ENCODE peak calls at places on chromosomes 7 and 10, in four cellular contexts. One of them, this sample, is unnamed.

GRCh38 chr10:77638766-77639101 is 1.1 kb upstream of the KCNMA1 start:
- DNase-seq in heart right ventricle: no peak
- DNase-seq in CD4-positive, CD25-positive, alpha-beta regulatory T cell: no peak
- DNase-seq in brain microvascular endothelial cell: no peak
- DNase-seq in this sample: no peak

GRCh38 chr7:106779877-106780276 is 85.2 kb upstream of the PIK3CG start:
- DNase-seq in heart right ventricle: no peak
- DNase-seq in CD4-positive, CD25-positive, alpha-beta regulatory T cell: no peak
- DNase-seq in brain microvascular endothelial cell: no peak
- DNase-seq in this sample: no peak

GRCh38 chr10:6232846-6233724 is 30.4 kb downstream of the PFKFB3 start:
- DNase-seq in heart right ventricle: no peak
- DNase-seq in CD4-positive, CD25-positive, alpha-beta regulatory T cell: no peak
- DNase-seq in brain microvascular endothelial cell: no peak
- DNase-seq in this sample: peak; percentile 76

GRCh38 chr7:114405427-114405826 is 9.2 kb upstream of the FOXP2 start:
- DNase-seq in heart right ventricle: no peak
- DNase-seq in CD4-positive, CD25-positive, alpha-beta regulatory T cell: no peak
- DNase-seq in brain microvascular endothelial cell: no peak
- DNase-seq in this sample: no peak

GRCh38 chr7:5218564-5219360 is 28.7 kb downstream of the WIPI2 start:
- DNase-seq in heart right ventricle: no peak
- DNase-seq in CD4-positive, CD25-positive, alpha-beta regulatory T cell: no peak
- DNase-seq in brain microvascular endothelial cell: no peak
- DNase-seq in this sample: peak; percentile 39

GRCh38 chr10:110214380-110214826 is 7.0 kb downstream of the MXI1 start:
- DNase-seq in heart right ventricle: no peak
- DNase-seq in CD4-positive, CD25-positive, alpha-beta regulatory T cell: peak; percentile 41
- DNase-seq in brain microvascular endothelial cell: no peak
- DNase-seq in this sample: no peak

GRCh38 chr10:78692071-78692470 is 376.7 kb upstream of the ZMIZ1 start:
- DNase-seq in heart right ventricle: no peak
- DNase-seq in CD4-positive, CD25-positive, alpha-beta regulatory T cell: no peak
- DNase-seq in brain microvascular endothelial cell: no peak
- DNase-seq in this sample: no peak

GRCh38 chr7:129946282-129946681 is 6.5 kb downstream of the UBE2H start:
- DNase-seq in heart right ventricle: no peak
- DNase-seq in CD4-positive, CD25-positive, alpha-beta regulatory T cell: no peak
- DNase-seq in brain microvascular endothelial cell: no peak
- DNase-seq in this sample: no peak

GRCh38 chr7:68317476-68317875 is 1280.8 kb upstream of the AUTS2 start:
- DNase-seq in heart right ventricle: no peak
- DNase-seq in CD4-positive, CD25-positive, alpha-beta regulatory T cell: no peak
- DNase-seq in brain microvascular endothelial cell: no peak
- DNase-seq in this sample: no peak

GRCh38 chr10:31697271-31698168 is 231.1 kb downstream of the ARHGAP12 start:
- DNase-seq in heart right ventricle: peak; percentile 90
- DNase-seq in CD4-positive, CD25-positive, alpha-beta regulatory T cell: no peak
- DNase-seq in brain microvascular endothelial cell: peak; percentile 86
- DNase-seq in this sample: peak; percentile 95

GRCh38 chr7:23469961-23470250 is 385 bp downstream of the IGF2BP3 start:
- DNase-seq in heart right ventricle: no peak
- DNase-seq in CD4-positive, CD25-positive, alpha-beta regulatory T cell: no peak
- DNase-seq in brain microvascular endothelial cell: no peak
- DNase-seq in this sample: no peak

GRCh38 chr10:43252166-43252784 is 14.6 kb downstream of the RASGEF1A start:
- DNase-seq in heart right ventricle: no peak
- DNase-seq in CD4-positive, CD25-positive, alpha-beta regulatory T cell: no peak
- DNase-seq in brain microvascular endothelial cell: no peak
- DNase-seq in this sample: peak; percentile 23

GRCh38 chr10:7035111-7035761 is 375.6 kb downstream of the SFMBT2 start:
- DNase-seq in heart right ventricle: no peak
- DNase-seq in CD4-positive, CD25-positive, alpha-beta regulatory T cell: no peak
- DNase-seq in brain microvascular endothelial cell: no peak
- DNase-seq in this sample: no peak

GRCh38 chr7:519974-520458 is 370 bp upstream of the PDGFA start:
- DNase-seq in heart right ventricle: peak; percentile 57
- DNase-seq in CD4-positive, CD25-positive, alpha-beta regulatory T cell: peak; percentile 11
- DNase-seq in brain microvascular endothelial cell: no peak
- DNase-seq in this sample: peak; percentile 91

GRCh38 chr10:28722065-28722803 is 44.9 kb downstream of the BAMBI start:
- DNase-seq in heart right ventricle: peak; percentile 34
- DNase-seq in CD4-positive, CD25-positive, alpha-beta regulatory T cell: no peak
- DNase-seq in brain microvascular endothelial cell: peak; percentile 14
- DNase-seq in this sample: peak; percentile 84

GRCh38 chr7:20329389-20330175 is 1.1 kb upstream of the ITGB8 start:
- DNase-seq in heart right ventricle: peak; percentile 56
- DNase-seq in CD4-positive, CD25-positive, alpha-beta regulatory T cell: peak; percentile 34
- DNase-seq in brain microvascular endothelial cell: peak; percentile 61
- DNase-seq in this sample: peak; percentile 70

GRCh38 chr7:34311591-34311990 is 346.4 kb upstream of the NPSR1 start:
- DNase-seq in heart right ventricle: no peak
- DNase-seq in CD4-positive, CD25-positive, alpha-beta regulatory T cell: no peak
- DNase-seq in brain microvascular endothelial cell: peak; percentile 10
- DNase-seq in this sample: no peak

GRCh38 chr7:120460928-120461327 is 188.0 kb downstream of the KCND2 start:
- DNase-seq in heart right ventricle: no peak
- DNase-seq in CD4-positive, CD25-positive, alpha-beta regulatory T cell: no peak
- DNase-seq in brain microvascular endothelial cell: no peak
- DNase-seq in this sample: no peak

GRCh38 chr10:91591792-91592165 is 41.1 kb downstream of the PPP1R3C start:
- DNase-seq in heart right ventricle: no peak
- DNase-seq in CD4-positive, CD25-positive, alpha-beta regulatory T cell: no peak
- DNase-seq in brain microvascular endothelial cell: no peak
- DNase-seq in this sample: no peak

GRCh38 chr7:137074386-137075030 is 206.1 kb downstream of the CHRM2 start:
- DNase-seq in heart right ventricle: no peak
- DNase-seq in CD4-positive, CD25-positive, alpha-beta regulatory T cell: no peak
- DNase-seq in brain microvascular endothelial cell: peak; percentile 11
- DNase-seq in this sample: no peak

DNA sequence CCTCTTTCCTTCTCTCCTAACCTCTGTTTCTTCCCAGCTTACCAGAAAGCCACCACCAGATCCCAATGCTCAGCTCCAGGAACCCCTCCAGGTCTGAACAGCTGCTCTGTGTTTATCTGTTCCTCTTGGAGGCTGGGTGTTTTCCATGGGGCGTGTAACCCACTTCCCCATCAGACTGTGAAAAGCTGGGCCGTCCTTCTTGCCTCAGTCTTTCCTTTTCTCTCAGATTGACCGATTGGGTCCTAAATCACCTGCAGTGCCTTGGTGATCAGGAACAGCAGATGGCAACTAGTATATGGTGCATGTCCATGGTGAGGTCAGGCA is 4.8 kb downstream of the SH3PXD2A start:
- DNase-seq in heart right ventricle: no peak
- DNase-seq in CD4-positive, CD25-positive, alpha-beta regulatory T cell: no peak
- DNase-seq in brain microvascular endothelial cell: no peak
- DNase-seq in this sample: no peak
- H3K27ac ChIP-seq in heart right ventricle: peak overlapping the region; percentile 90
- H3K27ac ChIP-seq in CD4-positive, CD25-positive, alpha-beta regulatory T cell: no peak overlapping the region
- H3K27ac ChIP-seq in brain microvascular endothelial cell: peak overlapping the region; percentile 85
- H3K27ac ChIP-seq in this sample: no peak overlapping the region

GRCh38 chr10:48478469-48478868 is 126.4 kb downstream of the ARHGAP22 start:
- DNase-seq in heart right ventricle: no peak
- DNase-seq in CD4-positive, CD25-positive, alpha-beta regulatory T cell: no peak
- DNase-seq in brain microvascular endothelial cell: no peak
- DNase-seq in this sample: no peak
- H3K27ac ChIP-seq in heart right ventricle: no peak overlapping the region
- H3K27ac ChIP-seq in CD4-positive, CD25-positive, alpha-beta regulatory T cell: no peak overlapping the region
- H3K27ac ChIP-seq in brain microvascular endothelial cell: no peak overlapping the region
- H3K27ac ChIP-seq in this sample: no peak overlapping the region

DNA sequence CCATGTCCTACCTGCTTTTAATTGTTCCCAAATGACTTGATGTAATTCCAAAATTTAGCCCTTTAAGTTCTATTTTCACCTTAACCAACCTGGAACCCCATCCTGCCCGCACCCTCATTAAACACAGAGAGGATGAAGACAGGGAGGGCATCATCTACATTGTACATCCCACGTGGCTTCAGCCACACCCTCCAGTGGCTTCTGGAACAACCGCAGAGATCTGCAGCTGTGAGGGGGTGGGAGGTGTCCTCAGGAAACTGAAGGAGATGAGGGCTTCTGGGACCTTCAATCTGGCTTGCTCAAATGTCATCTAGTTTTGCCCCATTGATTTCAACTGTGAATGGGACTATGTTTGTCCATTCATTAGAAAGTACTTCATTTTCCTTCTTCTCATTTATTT is 39.0 kb downstream of the AKR1B1 start:
- DNase-seq in heart right ventricle: no peak
- DNase-seq in CD4-positive, CD25-positive, alpha-beta regulatory T cell: no peak
- DNase-seq in brain microvascular endothelial cell: no peak
- DNase-seq in this sample: no peak
- H3K27ac ChIP-seq in heart right ventricle: no peak overlapping the region
- H3K27ac ChIP-seq in CD4-positive, CD25-positive, alpha-beta regulatory T cell: no peak overlapping the region
- H3K27ac ChIP-seq in brain microvascular endothelial cell: no peak overlapping the region
- H3K27ac ChIP-seq in this sample: no peak overlapping the region

GRCh38 chr10:15311885-15312280 is 59.2 kb downstream of the FAM171A1 start:
- DNase-seq in heart right ventricle: no peak
- DNase-seq in CD4-positive, CD25-positive, alpha-beta regulatory T cell: no peak
- DNase-seq in brain microvascular endothelial cell: no peak
- DNase-seq in this sample: no peak
- H3K27ac ChIP-seq in heart right ventricle: no peak overlapping the region
- H3K27ac ChIP-seq in CD4-positive, CD25-positive, alpha-beta regulatory T cell: no peak overlapping the region
- H3K27ac ChIP-seq in brain microvascular endothelial cell: no peak overlapping the region
- H3K27ac ChIP-seq in this sample: no peak overlapping the region

DNA sequence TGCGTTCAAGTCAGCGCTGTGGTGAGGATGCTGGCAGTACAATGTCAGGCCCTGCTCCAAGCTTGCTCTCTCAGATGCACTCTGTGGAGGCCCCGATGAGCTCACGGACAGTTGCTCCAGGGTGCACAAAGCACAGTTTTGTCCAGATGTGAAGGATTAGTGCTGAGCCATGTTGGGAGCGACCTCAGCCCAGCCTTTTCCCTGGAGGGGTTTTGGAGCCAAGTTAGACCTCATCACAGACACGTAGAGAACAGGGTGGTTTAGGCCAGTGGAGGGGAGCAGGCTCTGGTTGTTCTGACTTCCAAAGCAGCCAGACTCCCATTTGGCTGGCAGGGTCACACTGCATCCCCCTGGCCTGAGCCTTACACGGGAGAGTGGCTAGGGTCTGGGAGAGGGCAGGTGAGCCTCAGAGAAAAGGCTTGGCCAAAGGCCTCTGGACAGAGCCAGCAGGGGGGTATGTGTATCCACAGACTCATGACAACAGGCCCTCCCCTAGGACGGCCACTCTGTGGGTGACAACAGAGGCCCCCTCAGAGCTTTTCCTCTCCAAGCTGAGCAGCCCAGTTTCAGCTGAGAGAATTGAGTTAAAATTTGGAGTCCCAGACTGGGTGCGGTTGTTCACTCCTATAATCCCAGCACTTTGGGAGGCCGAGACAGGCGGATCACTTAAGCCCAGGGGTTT is 4.6 kb downstream of the PLAC9 start:
- DNase-seq in heart right ventricle: peak; percentile 78
- DNase-seq in CD4-positive, CD25-positive, alpha-beta regulatory T cell: no peak
- DNase-seq in brain microvascular endothelial cell: no peak
- DNase-seq in this sample: no peak
- H3K27ac ChIP-seq in heart right ventricle: peak overlapping the region; percentile 92
- H3K27ac ChIP-seq in CD4-positive, CD25-positive, alpha-beta regulatory T cell: no peak overlapping the region
- H3K27ac ChIP-seq in brain microvascular endothelial cell: no peak overlapping the region
- H3K27ac ChIP-seq in this sample: no peak overlapping the region

DNA sequence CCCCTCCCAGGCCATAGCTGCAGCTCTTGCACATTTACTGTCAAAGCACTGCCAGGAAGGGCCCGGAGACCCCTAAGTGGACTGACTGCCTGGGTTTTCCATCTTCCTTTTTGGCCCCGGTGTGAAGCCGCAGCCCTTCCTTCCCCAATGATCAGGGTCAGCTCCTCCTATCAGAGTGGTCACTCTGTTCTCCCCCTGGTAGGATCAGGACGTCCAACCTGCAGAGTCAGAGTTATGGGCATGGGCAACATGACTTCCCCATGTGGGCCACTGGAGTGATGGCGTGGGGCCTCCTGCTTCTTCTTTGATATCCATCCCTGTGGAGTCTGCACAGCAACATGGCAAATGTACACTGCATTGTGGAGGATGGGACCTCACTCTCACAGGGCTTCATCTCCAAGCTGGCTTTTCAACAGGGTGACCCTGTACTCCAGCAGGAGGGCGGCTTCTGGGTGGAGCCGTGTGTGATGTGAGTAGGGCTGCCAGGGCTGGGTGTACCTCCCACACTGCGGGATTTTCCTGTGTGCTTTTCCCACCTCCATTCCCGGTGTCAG is 6.4 kb upstream of the RAMP3 start:
- DNase-seq in heart right ventricle: no peak
- DNase-seq in CD4-positive, CD25-positive, alpha-beta regulatory T cell: no peak
- DNase-seq in brain microvascular endothelial cell: no peak
- DNase-seq in this sample: peak; percentile 48
- H3K27ac ChIP-seq in heart right ventricle: no peak overlapping the region
- H3K27ac ChIP-seq in CD4-positive, CD25-positive, alpha-beta regulatory T cell: no peak overlapping the region
- H3K27ac ChIP-seq in brain microvascular endothelial cell: no peak overlapping the region
- H3K27ac ChIP-seq in this sample: no peak overlapping the region